ENCODE peak calls at places on chromosome 6, in seven cellular contexts. E is activated naive CD8-positive, alpha-beta T cell treated with anti-CD3 and anti-CD28 coated beads, Interleukin-2, amount 50 U/mL, for 24 hours; X is ACHN; I is neural crest cell; V is NCI-H446 treated with DMSO at 0.1 percent for 48 hours; T is stimulated activated CD8-positive, alpha-beta memory T cell treated with anti-CD3 and anti-CD28 coated beads, Interleukin-12 subunit alpha, Interleukin-12 subunit beta, amount 100 ng/mL, for 1 hour; Y is GM12865. F is an unnamed sample.

GRCh38 chr6:35727206-35727934 is 9.5 kb upstream of the ARMC12 start:
- DNase-seq in E (peak), X (peak), I (peak), V (peak), T (no peak), Y (peak), F (no peak)

GRCh38 chr6:150710236-150710635 is 110.6 kb downstream of the PLEKHG1 start:
- DNase-seq in E (no peak), X (no peak), I (no peak), V (no peak), T (no peak), Y (no peak), F (no peak)

GRCh38 chr6:30614843-30615218 is 2.2 kb downstream of the PPP1R10 start:
- DNase-seq in E (peak), X (peak), I (peak), V (peak), T (peak), Y (peak), F (peak)

GRCh38 chr6:156791261-156791850 is 14.2 kb downstream of the ARID1B start:
- DNase-seq in E (peak), X (peak), I (no peak), V (peak), T (no peak), Y (peak), F (no peak)

GRCh38 chr6:3526962-3527796 is 70.3 kb upstream of the SLC22A23 start:
- DNase-seq in E (no peak), X (no peak), I (no peak), V (peak), T (no peak), Y (no peak), F (no peak)

GRCh38 chr6:109059591-109060021 is 35.0 kb downstream of the SESN1 start:
- DNase-seq in E (no peak), X (peak), I (no peak), V (no peak), T (no peak), Y (peak), F (no peak)

GRCh38 chr6:85674604-85675003 is 31.9 kb upstream of the SYNCRIP start:
- DNase-seq in E (no peak), X (no peak), I (no peak), V (no peak), T (no peak), Y (peak), F (no peak)

GRCh38 chr6:40506956-40507355 is 80.2 kb downstream of the LRFN2 start:
- DNase-seq in E (no peak), X (peak), I (no peak), V (peak), T (no peak), Y (no peak), F (no peak)

GRCh38 chr6:145734486-145735355 is 599 bp downstream of the EPM2A start:
- DNase-seq in E (peak), X (peak), I (peak), V (peak), T (peak), Y (peak), F (peak)

GRCh38 chr6:21200056-21200870 is 393.3 kb upstream of the SOX4 start:
- DNase-seq in E (no peak), X (no peak), I (no peak), V (no peak), T (no peak), Y (peak), F (no peak)

GRCh38 chr6:73581293-73581692 is 60.5 kb upstream of the EEF1A1 start:
- DNase-seq in E (no peak), X (no peak), I (no peak), V (no peak), T (no peak), Y (no peak), F (no peak)

GRCh38 chr6:25389501-25389900 is 110.3 kb downstream of the CARMIL1 start:
- DNase-seq in E (no peak), X (peak), I (no peak), V (peak), T (no peak), Y (no peak), F (no peak)

GRCh38 chr6:149318581-149319286 is 1.2 kb downstream of the TAB2 start:
- DNase-seq in E (no peak), X (peak), I (no peak), V (no peak), T (no peak), Y (peak), F (no peak)

GRCh38 chr6:31797607-31798006 is 2.1 kb upstream of the VARS1 start:
- DNase-seq in E (no peak), X (no peak), I (no peak), V (no peak), T (no peak), Y (no peak), F (no peak)

GRCh38 chr6:147345902-147346301 is 141.7 kb downstream of the STXBP5 start:
- DNase-seq in E (no peak), X (no peak), I (no peak), V (no peak), T (no peak), Y (no peak), F (no peak)

GRCh38 chr6:9360881-9361280 is 925.5 kb upstream of the SLC35B3 start:
- DNase-seq in E (no peak), X (no peak), I (no peak), V (no peak), T (no peak), Y (no peak), F (no peak)

GRCh38 chr6:142051404-142051803 is 81.3 kb upstream of the GJE1 start:
- DNase-seq in E (no peak), X (no peak), I (no peak), V (no peak), T (no peak), Y (no peak), F (no peak)

GRCh38 chr6:113540491-113540890 is 316.7 kb upstream of the MARCKS start:
- DNase-seq in E (no peak), X (no peak), I (no peak), V (no peak), T (no peak), Y (no peak), F (no peak)

GRCh38 chr6:135411849-135412248 is 85.7 kb downstream of the AHI1 start:
- DNase-seq in E (no peak), X (no peak), I (no peak), V (no peak), T (no peak), Y (no peak), F (no peak)

GRCh38 chr6:33692760-33693158 is 18.7 kb downstream of the UQCC2 start:
- DNase-seq in E (peak), X (no peak), I (no peak), V (no peak), T (peak), Y (peak), F (no peak)

GRCh38 chr6:1321715-1322114 is 9.8 kb downstream of the FOXQ1 start:
- DNase-seq in E (no peak), X (no peak), I (no peak), V (no peak), T (no peak), Y (no peak), F (peak)

GRCh38 chr6:160221423-160221822 is 37.2 kb downstream of the SLC22A2 start:
- DNase-seq in E (no peak), X (peak), I (no peak), V (no peak), T (no peak), Y (peak), F (no peak)

GRCh38 chr6:26328265-26328844 is 36.6 kb upstream of the BTN3A2 start:
- DNase-seq in E (no peak), X (no peak), I (no peak), V (no peak), T (no peak), Y (peak), F (no peak)

GRCh38 chr6:35443341-35444030 is 8.7 kb upstream of the FANCE start:
- DNase-seq in E (no peak), X (no peak), I (no peak), V (no peak), T (no peak), Y (no peak), F (no peak)

GRCh38 chr6:32799168-32799567 is 17.6 kb downstream of the HLA-DOB start:
- DNase-seq in E (no peak), X (no peak), I (no peak), V (no peak), T (no peak), Y (no peak), F (no peak)

GRCh38 chr6:41176189-41176588 is 13.3 kb upstream of the TREM2 start:
- DNase-seq in E (no peak), X (no peak), I (no peak), V (no peak), T (no peak), Y (no peak), F (no peak)

GRCh38 chr6:96391776-96392175 is 129.8 kb upstream of the UFL1 start:
- DNase-seq in E (peak), X (peak), I (peak), V (peak), T (no peak), Y (peak), F (no peak)

GRCh38 chr6:135851442-135852271 is at the start of gene PDE7B:
- DNase-seq in E (peak), X (peak), I (peak), V (peak), T (no peak), Y (peak), F (peak)

GRCh38 chr6:38876470-38876869 is 161.4 kb downstream of the DNAH8 start:
- DNase-seq in E (peak), X (no peak), I (no peak), V (no peak), T (peak), Y (peak), F (no peak)

GRCh38 chr6:37516920-37517405 is 17.3 kb upstream of the CCDC167 start:
- DNase-seq in E (peak), X (no peak), I (no peak), V (peak), T (no peak), Y (peak), F (no peak)

GRCh38 chr6:108846628-108847027 is 1.6 kb upstream of the ARMC2 start:
- DNase-seq in E (peak), X (no peak), I (no peak), V (no peak), T (no peak), Y (no peak), F (no peak)

GRCh38 chr6:48111143-48111506 is at the start of gene PTCHD4:
- DNase-seq in E (no peak), X (peak), I (no peak), V (no peak), T (no peak), Y (peak), F (no peak)

GRCh38 chr6:106517699-106518098 is 111.6 kb downstream of the RTN4IP1 start:
- DNase-seq in E (no peak), X (no peak), I (no peak), V (no peak), T (no peak), Y (no peak), F (no peak)

GRCh38 chr6:42907336-42907735 is 8.5 kb upstream of the PTCRA start:
- DNase-seq in E (no peak), X (no peak), I (no peak), V (no peak), T (no peak), Y (no peak), F (no peak)

GRCh38 chr6:36210886-36211595 is 14.5 kb downstream of the BRPF3 start:
- DNase-seq in E (no peak), X (no peak), I (no peak), V (no peak), T (no peak), Y (no peak), F (no peak)

GRCh38 chr6:15960740-15961629 is 167.9 kb upstream of the MYLIP start:
- DNase-seq in E (no peak), X (no peak), I (no peak), V (no peak), T (no peak), Y (peak), F (no peak)

F was measured in NCI-H460.